ENCODE peak calls at places on chromosomes 6 and 20, in four cellular contexts. F, G, M and O are unnamed samples.

GRCh38 chr6:129469070-129469662 is 240.8 kb downstream of the ARHGAP18 start:
- DNase-seq in F (no peak), G (no peak), M (no peak), O (no peak)

GRCh38 chr6:105137388-105137787 is 42.4 kb downstream of the POPDC3 start:
- DNase-seq in F (no peak), G (peak), M (peak), O (no peak)

GRCh38 chr6:73134588-73134987 is 90.7 kb downstream of the KHDC1L start:
- DNase-seq in F (peak), G (peak), M (no peak), O (no peak)

GRCh38 chr20:9301129-9302072 is 213.0 kb upstream of the LAMP5 start:
- DNase-seq in F (peak), G (no peak), M (no peak), O (no peak)

GRCh38 chr6:131177996-131178395 is 42.7 kb downstream of the AKAP7 start:
- DNase-seq in F (no peak), G (no peak), M (no peak), O (no peak)

GRCh38 chr20:62739067-62739466 is 30.4 kb downstream of the NTSR1 start:
- DNase-seq in F (no peak), G (peak), M (no peak), O (no peak)

GRCh38 chr20:41380551-41381262 is 14.1 kb upstream of the EMILIN3 start:
- DNase-seq in F (no peak), G (no peak), M (no peak), O (no peak)

GRCh38 chr6:18503588-18504231 is 116.6 kb downstream of the RNF144B start:
- DNase-seq in F (peak), G (no peak), M (peak), O (no peak)

GRCh38 chr20:57458400-57459160 is 66.4 kb downstream of the CTCFL start:
- DNase-seq in F (no peak), G (no peak), M (peak), O (peak)

GRCh38 chr20:5835234-5835845 is 85.1 kb downstream of the SHLD1 start:
- DNase-seq in F (peak), G (peak), M (no peak), O (no peak)

GRCh38 chr6:113219783-113220182 is 637.4 kb upstream of the MARCKS start:
- DNase-seq in F (no peak), G (no peak), M (no peak), O (no peak)

GRCh38 chr20:2859330-2860121 is 13.8 kb upstream of the PTPRA start:
- DNase-seq in F (no peak), G (no peak), M (no peak), O (no peak)

GRCh38 chr20:44615169-44615791 is 32.9 kb downstream of the PKIG start:
- DNase-seq in F (peak), G (peak), M (no peak), O (no peak)
- H3K27ac ChIP-seq in F (no peak), G (peak), M (peak), O (peak)

DNA sequence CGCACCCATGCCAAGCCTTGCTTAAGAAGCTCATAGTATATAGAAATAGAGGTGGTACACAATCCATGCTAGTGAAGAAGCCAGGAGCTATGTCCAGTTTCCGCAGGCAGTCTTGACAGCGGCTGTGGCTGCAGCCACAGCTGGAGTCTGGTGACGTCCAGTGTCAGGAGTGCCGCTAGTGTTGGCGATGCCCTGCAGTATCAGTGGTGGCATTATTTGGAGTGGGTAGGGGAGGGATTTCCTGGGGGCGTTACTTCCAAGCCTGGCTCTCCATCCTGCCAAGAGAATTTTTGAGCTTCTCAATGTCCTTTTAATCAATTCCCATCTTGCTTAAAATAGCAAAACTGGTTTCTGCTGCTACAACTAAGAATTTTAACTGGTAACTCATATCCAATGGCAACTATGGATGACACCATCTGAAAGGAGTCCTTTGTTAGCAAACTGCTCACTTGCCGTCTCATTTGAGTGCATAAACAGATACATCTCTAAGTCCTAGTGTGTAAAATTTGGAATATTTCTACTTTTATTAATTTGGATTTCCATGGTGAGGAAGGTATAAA is 44.4 kb upstream of the PXDC1 start:
- DNase-seq in F (peak), G (no peak), M (no peak), O (no peak)
- H3K27ac ChIP-seq in F (peak), G (peak), M (no peak), O (no peak)

DNA sequence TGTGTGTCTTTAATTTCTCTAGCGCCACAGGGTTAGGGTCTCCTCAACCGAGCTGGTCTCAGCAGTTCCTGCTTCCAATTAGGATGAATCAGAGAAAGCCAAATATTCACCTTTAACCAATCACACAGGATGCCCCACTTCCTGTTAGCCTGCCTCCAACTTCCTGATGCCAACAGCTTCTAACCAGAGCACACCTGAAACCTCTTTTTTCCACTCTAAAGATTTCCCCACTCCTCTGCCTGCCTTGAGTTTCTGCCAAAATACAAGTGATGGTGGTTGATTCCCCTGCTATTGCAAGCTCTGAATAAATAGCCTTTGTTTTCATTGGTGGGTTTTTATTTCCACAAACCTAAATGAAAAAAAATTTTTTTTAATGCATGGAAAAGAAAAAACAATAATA is 144.7 kb upstream of the UST start:
- DNase-seq in F (no peak), G (no peak), M (no peak), O (no peak)
- H3K27ac ChIP-seq in F (no peak), G (no peak), M (no peak), O (no peak)

GRCh38 chr20:35311409-35311808 is 19.2 kb upstream of the FAM83C start:
- DNase-seq in F (no peak), G (no peak), M (no peak), O (no peak)
- H3K27ac ChIP-seq in F (peak), G (no peak), M (no peak), O (no peak)

GRCh38 chr6:36826520-36827227 is 12.6 kb downstream of the CPNE5 start:
- DNase-seq in F (no peak), G (no peak), M (no peak), O (no peak)
- H3K27ac ChIP-seq in F (peak), G (no peak), M (no peak), O (no peak)

GRCh38 chr20:44003609-44004008 is 89.0 kb downstream of the TOX2 start:
- DNase-seq in F (no peak), G (no peak), M (no peak), O (no peak)
- H3K27ac ChIP-seq in F (no peak), G (no peak), M (no peak), O (no peak)

GRCh38 chr6:156912431-156912830 is 135.3 kb downstream of the ARID1B start:
- DNase-seq in F (no peak), G (no peak), M (no peak), O (no peak)
- H3K27ac ChIP-seq in F (no peak), G (no peak), M (no peak), O (no peak)

GRCh38 chr6:134850906-134851305 is 99.0 kb downstream of the ALDH8A1 start:
- DNase-seq in F (no peak), G (no peak), M (no peak), O (no peak)
- H3K27ac ChIP-seq in F (no peak), G (no peak), M (no peak), O (no peak)

GRCh38 chr6:80673367-80673766 is 566.9 kb downstream of the BCKDHB start:
- DNase-seq in F (no peak), G (no peak), M (no peak), O (no peak)
- H3K27ac ChIP-seq in F (no peak), G (no peak), M (no peak), O (no peak)

GRCh38 chr6:84772428-84773132 is 8.2 kb upstream of the TBX18 start:
- DNase-seq in F (no peak), G (peak), M (no peak), O (no peak)

GRCh38 chr6:84773431-84774173 is 9.2 kb upstream of the TBX18 start:
- DNase-seq in F (peak), G (peak), M (peak), O (no peak)

GRCh38 chr6:84773133-84773430 is 8.7 kb upstream of the TBX18 start:
- DNase-seq in F (peak), G (no peak), M (no peak), O (no peak)

GRCh38 chr6:84770521-84770920 is 6.1 kb upstream of the TBX18 start:
- DNase-seq in F (no peak), G (no peak), M (no peak), O (no peak)

DNA sequence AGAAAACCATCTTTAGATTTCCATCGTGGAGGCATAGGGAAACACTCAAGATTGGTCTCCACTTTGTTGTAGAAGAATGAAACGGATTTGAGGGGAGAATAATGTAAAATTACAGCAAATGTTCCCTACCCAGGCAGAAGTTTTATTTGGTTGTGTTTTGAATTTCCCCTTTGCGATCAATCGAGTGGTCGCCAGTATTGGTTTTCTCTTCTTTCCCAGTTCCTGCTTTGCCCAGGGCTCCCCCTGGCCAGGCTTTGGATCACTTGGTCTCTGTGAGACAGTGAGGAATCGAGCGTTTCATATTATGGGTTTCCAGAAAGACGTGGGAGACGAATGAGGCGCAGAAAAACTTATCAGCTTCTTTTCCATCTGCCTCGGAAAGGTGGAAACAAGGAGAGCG is 7.3 kb upstream of the TBX18 start:
- DNase-seq in F (peak), G (no peak), M (no peak), O (no peak)
- H3K27ac ChIP-seq in F (no peak), G (no peak), M (peak), O (peak)